ENCODE peak calls at places on chromosomes 13 and 19, in ten cellular contexts. H, B, V, M, Q, U, J, P, S and A are unnamed samples.

GRCh38 chr19:2529473-2529918 is 53.6 kb downstream of the GADD45B start:
- DNase-seq in H (no peak), B (no peak), V (no peak), M (peak), Q (no peak), U (no peak), J (peak), P (no peak), S (peak), A (no peak)

GRCh38 chr13:73403362-73404150 is 344.8 kb downstream of the KLF5 start:
- DNase-seq in H (no peak), B (no peak), V (no peak), M (no peak), Q (no peak), U (no peak), J (no peak), P (no peak), S (no peak), A (no peak)

GRCh38 chr13:45448965-45449559 is 15.7 kb upstream of the COG3 start:
- DNase-seq in H (no peak), B (no peak), V (no peak), M (no peak), Q (no peak), U (no peak), J (no peak), P (no peak), S (no peak), A (no peak)

GRCh38 chr19:52670046-52670445 is 31.9 kb upstream of the ZNF83 start:
- DNase-seq in H (no peak), B (no peak), V (no peak), M (no peak), Q (no peak), U (peak), J (no peak), P (no peak), S (no peak), A (no peak)

GRCh38 chr13:42395066-42395821 is 123.3 kb downstream of the AKAP11 start:
- DNase-seq in H (no peak), B (no peak), V (no peak), M (no peak), Q (no peak), U (no peak), J (no peak), P (no peak), S (no peak), A (no peak)

GRCh38 chr13:28753208-28753892 is 34.6 kb upstream of the SLC46A3 start:
- DNase-seq in H (no peak), B (no peak), V (peak), M (no peak), Q (peak), U (no peak), J (peak), P (no peak), S (no peak), A (no peak)

GRCh38 chr13:48078251-48078656 is 16.6 kb downstream of the MED4 start:
- DNase-seq in H (no peak), B (no peak), V (no peak), M (peak), Q (peak), U (no peak), J (peak), P (peak), S (no peak), A (peak)

GRCh38 chr13:35211949-35212348 is 264.5 kb downstream of the MAB21L1 start:
- DNase-seq in H (no peak), B (no peak), V (no peak), M (no peak), Q (no peak), U (no peak), J (no peak), P (no peak), S (no peak), A (no peak)

GRCh38 chr19:18128044-18128443 is 24.9 kb upstream of the PIK3R2 start:
- DNase-seq in H (no peak), B (no peak), V (no peak), M (no peak), Q (no peak), U (no peak), J (peak), P (no peak), S (no peak), A (no peak)

GRCh38 chr19:8392017-8392591 is 1.9 kb downstream of the RAB11B start:
- DNase-seq in H (no peak), B (peak), V (no peak), M (peak), Q (no peak), U (peak), J (peak), P (no peak), S (peak), A (no peak)

GRCh38 chr13:21894091-21894490 is 223.2 kb downstream of the FGF9 start:
- DNase-seq in H (no peak), B (no peak), V (peak), M (no peak), Q (no peak), U (no peak), J (no peak), P (peak), S (no peak), A (no peak)

GRCh38 chr13:112759834-112760233 is 70.0 kb downstream of the ATP11A start:
- DNase-seq in H (no peak), B (no peak), V (no peak), M (no peak), Q (no peak), U (no peak), J (no peak), P (no peak), S (no peak), A (no peak)

GRCh38 chr13:91078093-91078679 is 269.3 kb upstream of the MIR17HG start:
- DNase-seq in H (no peak), B (peak), V (no peak), M (no peak), Q (peak), U (no peak), J (peak), P (peak), S (no peak), A (no peak)

GRCh38 chr19:32464279-32464678 is 58.7 kb downstream of the DPY19L3 start:
- DNase-seq in H (no peak), B (no peak), V (no peak), M (no peak), Q (peak), U (no peak), J (peak), P (peak), S (no peak), A (no peak)

GRCh38 chr19:57362419-57362818 is 932 bp upstream of the TRAPPC2B start:
- DNase-seq in H (no peak), B (no peak), V (no peak), M (no peak), Q (no peak), U (no peak), J (peak), P (no peak), S (no peak), A (no peak)

GRCh38 chr19:34667349-34668076 is 9.4 kb downstream of the SCGB2B2 start:
- DNase-seq in H (no peak), B (no peak), V (no peak), M (no peak), Q (no peak), U (no peak), J (peak), P (peak), S (no peak), A (no peak)

GRCh38 chr19:46068345-46069258 is 27.8 kb upstream of the IGFL4 start:
- DNase-seq in H (no peak), B (no peak), V (no peak), M (no peak), Q (peak), U (no peak), J (peak), P (no peak), S (no peak), A (no peak)

GRCh38 chr13:23799945-23800344 is 89.3 kb downstream of the MIPEP start:
- DNase-seq in H (no peak), B (no peak), V (no peak), M (no peak), Q (no peak), U (peak), J (peak), P (no peak), S (no peak), A (no peak)

GRCh38 chr19:51777570-51778460 is 16.8 kb downstream of the FPR2 start:
- DNase-seq in H (peak), B (peak), V (peak), M (peak), Q (peak), U (peak), J (peak), P (peak), S (peak), A (no peak)

GRCh38 chr13:18952225-18953016 is 229.2 kb downstream of the TUBA3C start:
- DNase-seq in H (no peak), B (no peak), V (no peak), M (peak), Q (no peak), U (no peak), J (no peak), P (no peak), S (peak), A (no peak)

GRCh38 chr19:50383852-50384684 is at the start of gene POLD1:
- DNase-seq in H (peak), B (peak), V (peak), M (peak), Q (peak), U (peak), J (peak), P (peak), S (peak), A (peak)

GRCh38 chr13:33445476-33445875 is 159.9 kb upstream of the STARD13 start:
- DNase-seq in H (no peak), B (no peak), V (no peak), M (no peak), Q (no peak), U (no peak), J (no peak), P (no peak), S (no peak), A (no peak)